ENCODE peak calls at places on chromosomes 13 and 19, in ten cellular contexts. X is PC-3, R is uterus, J is ovary, D is left lung, M is thyroid gland, F is esophagus squamous epithelium, U is colonic mucosa, B is neural progenitor cell, T is fibroblast of lung. P is an unnamed sample. For H3K36me3, the result is how much of the 10 kb centered on the place peaks cover.

GRCh38 chr19:28521614-28522544 is 691.1 kb downstream of the UQCRFS1 start:
- DNase-seq in R (no peak), J (no peak), X (no peak), T (no peak), M (no peak), B (no peak), U (no peak), D (no peak), F (no peak), P (no peak)

GRCh38 chr13:111636804-111637203 is 316.4 kb downstream of the TEX29 start:
- DNase-seq in B (no peak), F (no peak), D (no peak), T (no peak), R (no peak), J (no peak), X (no peak), U (no peak), M (no peak), P (no peak)

GRCh38 chr19:54469496-54469934 is 3.6 kb downstream of the CDC42EP5 start:
- DNase-seq in B (no peak), U (peak), M (no peak), X (no peak), J (peak), F (no peak), R (peak), T (no peak), D (no peak), P (no peak)

GRCh38 chr13:110319397-110319773 is 12.3 kb downstream of the COL4A2 start:
- DNase-seq in R (no peak), B (no peak), J (no peak), X (no peak), U (no peak), M (no peak), T (peak), D (no peak), F (no peak), P (no peak)

GRCh38 chr13:95185851-95186250 is 115.4 kb downstream of the ABCC4 start:
- DNase-seq in J (no peak), X (no peak), M (no peak), D (no peak), F (no peak), T (no peak), U (no peak), R (no peak), B (no peak), P (no peak)

GRCh38 chr19:5103061-5103701 is 134.3 kb downstream of the KDM4B start:
- DNase-seq in B (no peak), U (no peak), F (no peak), M (peak), R (peak), J (no peak), T (peak), D (no peak), X (no peak), P (no peak)

GRCh38 chr13:52991344-52992020 is 37.1 kb upstream of the OLFM4 start:
- DNase-seq in B (no peak), M (no peak), D (no peak), R (no peak), X (no peak), U (no peak), J (no peak), F (no peak), T (no peak), P (no peak)

GRCh38 chr19:38152461-38153379 is 71.3 kb downstream of the DPF1 start:
- DNase-seq in D (no peak), X (peak), B (no peak), R (no peak), T (peak), F (no peak), M (no peak), J (no peak), U (no peak), P (no peak)

GRCh38 chr13:97422118-97423054 is 11.6 kb upstream of the RAP2A start:
- DNase-seq in T (peak), R (no peak), X (no peak), F (no peak), U (no peak), J (no peak), D (no peak), M (no peak), B (no peak), P (no peak)

GRCh38 chr13:31859546-31859945 is 120.2 kb downstream of the RXFP2 start:
- DNase-seq in R (no peak), F (no peak), J (no peak), B (no peak), U (no peak), D (no peak), M (no peak), X (no peak), T (peak), P (no peak)

GRCh38 chr13:39765801-39766463 is 110.5 kb downstream of the COG6 start:
- DNase-seq in U (peak), T (peak), D (no peak), J (peak), X (peak), M (peak), B (peak), F (no peak), R (peak), P (no peak)

GRCh38 chr19:10138879-10139795 is 19.4 kb upstream of the EIF3G start:
- DNase-seq in R (no peak), X (no peak), B (no peak), T (no peak), M (no peak), D (no peak), J (no peak), U (no peak), F (no peak), P (no peak)

GRCh38 chr13:44578064-44578394 is 1.9 kb upstream of the TSC22D1 start:
- DNase-seq in R (no peak), M (no peak), D (no peak), F (no peak), B (no peak), J (no peak), U (no peak), T (peak), X (no peak), P (peak)

GRCh38 chr13:60492187-60492586 is 95.2 kb downstream of the TDRD3 start:
- DNase-seq in J (no peak), D (no peak), T (no peak), B (no peak), M (no peak), R (no peak), X (no peak), F (no peak), U (no peak), P (no peak)

GRCh38 chr19:51473009-51473707 is 5.2 kb upstream of the CEACAM18 start:
- DNase-seq in J (peak), D (no peak), B (peak), R (peak), X (peak), F (no peak), M (peak), T (peak), U (peak), P (peak)

GRCh38 chr13:113034451-113035208 is 65.6 kb downstream of the MCF2L start:
- DNase-seq in T (peak), B (peak), D (peak), X (peak), R (no peak), M (peak), F (no peak), U (peak), J (peak), P (peak)

GRCh38 chr13:44680746-44681355 is 104.7 kb upstream of the TSC22D1 start:
- DNase-seq in F (no peak), M (no peak), J (no peak), T (no peak), U (no peak), B (no peak), R (no peak), X (no peak), D (no peak), P (no peak)

GRCh38 chr13:83667606-83668005 is 214.7 kb downstream of the SLITRK1 start:
- DNase-seq in M (no peak), T (no peak), X (no peak), J (no peak), D (no peak), B (no peak), R (no peak), F (no peak), U (no peak), P (no peak)

GRCh38 chr19:33734913-33735312 is 61.8 kb upstream of the KCTD15 start:
- DNase-seq in J (no peak), U (no peak), B (no peak), M (no peak), R (no peak), T (no peak), F (no peak), X (no peak), D (no peak), P (no peak)

GRCh38 chr13:36163809-36164308 is 32.7 kb upstream of the DCLK1 start:
- DNase-seq in F (no peak), R (peak), J (peak), D (peak), B (no peak), U (peak), M (peak), X (peak), T (peak), P (no peak)

GRCh38 chr13:83895994-83896580 is 13.8 kb upstream of the SLITRK1 start:
- DNase-seq in D (no peak), J (no peak), X (peak), R (no peak), T (peak), B (no peak), M (no peak), U (no peak), F (no peak), P (no peak)

GRCh38 chr13:45219938-45220375 is 19.1 kb upstream of the KCTD4 start:
- DNase-seq in R (no peak), D (no peak), U (no peak), B (no peak), T (peak), X (peak), M (no peak), F (no peak), J (no peak), P (no peak)

GRCh38 chr13:48653074-48654054 is at the start of gene CYSLTR2:
- DNase-seq in R (no peak), D (no peak), J (no peak), F (no peak), U (no peak), B (peak), T (peak), M (no peak), X (no peak), P (no peak)

GRCh38 chr19:56760842-56761241 is 79.7 kb downstream of the PEG3 start:
- DNase-seq in J (no peak), T (no peak), M (no peak), U (no peak), D (no peak), B (no peak), X (no peak), F (no peak), R (no peak), P (no peak)

GRCh38 chr19:10618846-10619245 is 6.5 kb upstream of the SLC44A2 start:
- DNase-seq in T (no peak), X (no peak), F (no peak), D (no peak), M (no peak), R (no peak), U (no peak), B (no peak), J (no peak), P (no peak)

GRCh38 chr19:15321739-15322138 is 10.6 kb downstream of the BRD4 start:
- DNase-seq in J (no peak), U (no peak), M (no peak), B (no peak), X (no peak), F (no peak), D (no peak), T (no peak), R (no peak), P (no peak)

GRCh38 chr13:112894673-112895481 is 74.1 kb upstream of the MCF2L start:
- DNase-seq in T (no peak), U (no peak), M (peak), D (peak), J (no peak), X (no peak), R (no peak), B (peak), F (no peak), P (no peak)

GRCh38 chr13:109989155-109989554 is 202.8 kb upstream of the IRS2 start:
- DNase-seq in F (no peak), R (no peak), M (no peak), J (no peak), X (peak), B (no peak), D (no peak), T (peak), U (no peak), P (no peak)

GRCh38 chr19:49142866-49143335 is 12.3 kb downstream of the HRC start:
- DNase-seq in T (peak), R (peak), U (peak), B (peak), J (peak), F (no peak), X (peak), M (peak), D (peak), P (peak)

GRCh38 chr19:45344621-45345505 is 4.3 kb downstream of the KLC3 start:
- DNase-seq in M (no peak), D (no peak), U (no peak), T (no peak), F (no peak), B (no peak), J (no peak), R (no peak), X (no peak), P (no peak)

GRCh38 chr13:27199691-27200090 is 28.1 kb upstream of the USP12 start:
- DNase-seq in T (no peak), X (no peak), R (no peak), B (no peak), J (no peak), U (no peak), M (no peak), D (no peak), F (no peak), P (no peak)

GRCh38 chr13:27200413-27201066 is 28.9 kb upstream of the USP12 start:
- DNase-seq in R (no peak), U (no peak), T (peak), F (no peak), B (no peak), M (no peak), J (no peak), D (no peak), X (peak), P (no peak)

GRCh38 chr13:27201661-27202060 is 30.1 kb upstream of the USP12 start:
- DNase-seq in F (no peak), B (no peak), R (no peak), U (no peak), D (no peak), T (no peak), X (peak), M (no peak), J (no peak), P (no peak)

GRCh38 chr13:27203854-27204253 is 32.2 kb upstream of the USP12 start:
- DNase-seq in T (no peak), M (no peak), U (no peak), R (no peak), J (no peak), F (no peak), B (no peak), X (peak), D (no peak), P (no peak)

GRCh38 chr13:27203186-27203585 is 31.6 kb upstream of the USP12 start:
- DNase-seq in M (no peak), R (no peak), B (no peak), D (no peak), X (no peak), J (no peak), U (no peak), F (no peak), T (no peak), P (no peak)
- H3K36me3 ChIP-seq in M (under half), R (under half), B (under half), D (under half), X (under half), J (under half), U (under half), F (under half), T (under half), P (under half)

GRCh38 chr19:6381030-6381750 is 5.5 kb upstream of the PSPN start:
- DNase-seq in T (no peak), D (no peak), F (no peak), B (no peak), M (no peak), X (no peak), R (no peak), U (no peak), J (no peak), P (no peak)
- H3K36me3 ChIP-seq in T (under half), D (half or more), F (under half), B (under half), M (half or more), X (under half), R (under half), U (under half), J (under half), P (under half)

GRCh38 chr19:13914777-13915176 is 8.8 kb downstream of the CC2D1A start:
- DNase-seq in R (no peak), B (no peak), M (no peak), J (no peak), U (no peak), D (no peak), T (no peak), X (no peak), F (no peak), P (no peak)

GRCh38 chr19:13920524-13920923 is 14.5 kb downstream of the CC2D1A start:
- DNase-seq in D (no peak), F (no peak), X (no peak), M (no peak), T (no peak), R (no peak), U (no peak), J (no peak), B (no peak), P (no peak)

GRCh38 chr19:13918726-13919411 is 12.9 kb downstream of the CC2D1A start:
- DNase-seq in M (no peak), F (no peak), X (no peak), J (no peak), U (no peak), D (no peak), R (no peak), T (no peak), B (no peak), P (no peak)

GRCh38 chr19:13920940-13921744 is 15.1 kb downstream of the CC2D1A start:
- DNase-seq in X (peak), J (no peak), R (no peak), T (peak), U (no peak), M (no peak), B (peak), F (no peak), D (no peak), P (peak)

DNA sequence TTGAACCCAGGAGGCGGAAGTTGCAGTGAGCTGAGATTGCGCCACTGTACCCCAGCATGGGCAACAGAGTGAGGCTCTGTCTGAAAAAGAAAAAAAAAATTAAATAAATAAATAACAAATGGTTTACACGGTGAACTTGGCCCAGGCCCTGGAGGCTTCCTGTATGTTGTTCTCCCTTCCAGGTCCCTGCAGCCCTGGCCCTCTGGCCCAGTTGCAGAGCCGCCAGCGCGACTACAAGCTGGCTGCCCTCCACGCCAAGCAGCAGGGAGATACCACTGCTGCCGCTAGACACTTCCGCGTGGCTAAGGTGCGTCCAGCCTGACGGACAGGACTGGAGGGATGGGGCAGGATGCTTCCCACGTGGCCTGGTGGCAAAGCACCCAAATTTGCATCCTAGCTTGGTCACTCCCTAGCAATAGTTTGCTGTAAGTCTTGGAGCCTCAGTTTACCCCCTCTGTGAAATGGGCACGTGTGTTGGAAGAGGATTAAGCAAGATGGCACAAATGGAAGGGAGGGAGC is 11.9 kb downstream of the CC2D1A start:
- DNase-seq in F (no peak), M (no peak), D (no peak), U (no peak), T (no peak), B (no peak), J (no peak), X (no peak), R (no peak), P (no peak)
- H3K36me3 ChIP-seq in F (under half), M (half or more), D (half or more), U (under half), T (under half), B (under half), J (under half), X (half or more), R (under half), P (under half)

GRCh38 chr13:79557666-79558065 is 76.7 kb downstream of the NDFIP2 start:
- DNase-seq in D (no peak), X (no peak), J (no peak), T (no peak), R (no peak), U (no peak), B (no peak), F (no peak), M (no peak), P (no peak)
- H3K36me3 ChIP-seq in D (under half), X (under half), J (under half), T (under half), R (under half), U (under half), B (under half), F (under half), M (under half), P (under half)

GRCh38 chr19:32649751-32650150 is 25.2 kb downstream of the ANKRD27 start:
- DNase-seq in T (no peak), R (no peak), J (no peak), B (no peak), F (no peak), X (no peak), M (no peak), U (no peak), D (no peak), P (no peak)
- H3K36me3 ChIP-seq in T (under half), R (under half), J (under half), B (under half), F (under half), X (under half), M (under half), U (under half), D (half or more), P (under half)

GRCh38 chr19:39840492-39840891 is 5.7 kb downstream of the FBL start:
- DNase-seq in D (no peak), T (no peak), U (no peak), J (no peak), M (no peak), X (no peak), R (no peak), F (no peak), B (no peak), P (no peak)

GRCh38 chr19:39841041-39841440 is 5.1 kb downstream of the FBL start:
- DNase-seq in M (no peak), U (no peak), F (no peak), B (no peak), T (no peak), R (no peak), J (no peak), D (no peak), X (no peak), P (no peak)

GRCh38 chr19:39842693-39843435 is 3.3 kb downstream of the FBL start:
- DNase-seq in D (no peak), J (no peak), X (no peak), M (no peak), R (no peak), B (no peak), F (no peak), U (no peak), T (no peak), P (no peak)

GRCh38 chr19:39837978-39838377 is 4.0 kb upstream of the DYRK1B start:
- DNase-seq in D (no peak), X (no peak), U (no peak), M (no peak), F (no peak), J (no peak), R (no peak), B (no peak), T (no peak), P (no peak)

GRCh38 chr19:39839678-39840327 is 5.8 kb upstream of the DYRK1B start:
- DNase-seq in J (no peak), M (no peak), D (no peak), T (no peak), R (no peak), B (no peak), U (no peak), F (no peak), X (no peak), P (no peak)
- H3K36me3 ChIP-seq in J (under half), M (under half), D (half or more), T (under half), R (under half), B (under half), U (under half), F (under half), X (under half), P (under half)

DNA sequence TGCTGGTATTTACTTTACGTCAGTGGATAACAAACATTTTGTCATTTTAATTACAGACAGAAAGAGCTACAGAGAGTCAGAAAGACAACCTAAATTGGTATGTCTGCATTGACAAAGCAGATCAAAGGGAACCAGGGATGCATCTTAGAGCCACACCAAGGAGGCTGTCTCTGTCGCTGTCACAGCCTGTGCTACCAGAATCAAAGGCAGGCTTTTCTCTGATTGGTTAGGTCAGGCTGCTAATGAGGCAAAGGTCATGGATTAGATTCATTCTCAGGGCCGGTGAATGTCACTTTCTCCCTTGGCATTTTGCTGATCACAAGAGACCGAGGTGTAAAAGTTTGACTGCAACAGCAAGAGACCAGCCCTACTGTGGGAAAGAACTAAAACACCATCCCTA is 314.6 kb upstream of the NBEA start:
- DNase-seq in U (no peak), J (no peak), R (no peak), X (no peak), B (peak), F (no peak), D (no peak), T (no peak), M (no peak), P (peak)
- H3K36me3 ChIP-seq in U (under half), J (under half), R (under half), X (under half), B (under half), F (under half), D (under half), T (under half), M (under half), P (under half)

GRCh38 chr19:12112238-12112637 is 27.9 kb downstream of the ZNF20 start:
- DNase-seq in U (no peak), R (no peak), T (no peak), F (no peak), B (no peak), D (no peak), J (no peak), M (no peak), X (no peak), P (no peak)
- H3K36me3 ChIP-seq in U (under half), R (under half), T (under half), F (under half), B (half or more), D (under half), J (under half), M (under half), X (under half), P (under half)